ENCODE peak calls at places on chromosomes 7 and 10, in nine cellular contexts. N is endothelial cell; D is activated effector memory CD4-positive, alpha-beta T cell treated with Interleukin-2 at 50 U/mL for 16 hours; X is posterior cingulate gyrus; O is AG04450; M is colonic mucosa; E is activated T-cell treated with anti-CD3 and anti-CD28 coated beads, Interleukin-2, amount 50 U/mL, for 48 hours; H is BJ; B is stimulated activated CD4-positive, alpha-beta T cell treated with anti-CD3 and anti-CD28 coated beads, Interleukin-2, amount 100 ng/mL, for 24 hours. G is an unnamed sample.

GRCh38 chr7:64618785-64619456 is 47.0 kb upstream of the ZNF107 start:
- DNase-seq in N (peak), D (no peak), X (no peak), O (no peak), M (peak), E (no peak), H (no peak), B (peak), G (no peak)

GRCh38 chr7:102178410-102178809 is 108.3 kb upstream of the SH2B2 start:
- DNase-seq in N (no peak), D (no peak), X (no peak), O (no peak), M (no peak), E (no peak), H (no peak), B (no peak), G (no peak)

GRCh38 chr7:82373890-82374289 is 69.7 kb downstream of the CACNA2D1 start:
- DNase-seq in N (no peak), D (no peak), X (no peak), O (no peak), M (no peak), E (no peak), H (no peak), B (no peak), G (no peak)

GRCh38 chr7:5177060-5177459 is 13.0 kb upstream of the WIPI2 start:
- DNase-seq in N (no peak), D (no peak), X (peak), O (peak), M (peak), E (no peak), H (no peak), B (no peak), G (no peak)

GRCh38 chr7:65832281-65832680 is 40.6 kb upstream of the VKORC1L1 start:
- DNase-seq in N (peak), D (no peak), X (no peak), O (no peak), M (peak), E (no peak), H (no peak), B (no peak), G (no peak)

GRCh38 chr10:34339816-34340553 is 475.1 kb downstream of the PARD3 start:
- DNase-seq in N (no peak), D (no peak), X (no peak), O (no peak), M (no peak), E (no peak), H (no peak), B (no peak), G (no peak)

GRCh38 chr7:138937484-138937883 is 43.7 kb downstream of the KIAA1549 start:
- DNase-seq in N (no peak), D (no peak), X (no peak), O (no peak), M (no peak), E (no peak), H (no peak), B (no peak), G (no peak)

GRCh38 chr10:88786032-88786770 is 16.3 kb upstream of the LIPM start:
- DNase-seq in N (no peak), D (no peak), X (no peak), O (no peak), M (no peak), E (no peak), H (no peak), B (no peak), G (no peak)

GRCh38 chr10:23284674-23285335 is 59.8 kb downstream of the C10orf67 start:
- DNase-seq in N (no peak), D (no peak), X (no peak), O (no peak), M (no peak), E (no peak), H (no peak), B (no peak), G (no peak)

GRCh38 chr7:101436857-101437576 is 74.3 kb downstream of the COL26A1 start:
- DNase-seq in N (peak), D (no peak), X (no peak), O (no peak), M (peak), E (peak), H (no peak), B (no peak), G (no peak)

GRCh38 chr7:69276011-69276729 is 322.1 kb upstream of the AUTS2 start:
- DNase-seq in N (no peak), D (no peak), X (no peak), O (no peak), M (peak), E (no peak), H (no peak), B (no peak), G (no peak)

GRCh38 chr10:98646998-98647917 is 200.5 kb upstream of the HPS1 start:
- DNase-seq in N (no peak), D (no peak), X (no peak), O (no peak), M (no peak), E (no peak), H (no peak), B (no peak), G (no peak)

GRCh38 chr7:93307131-93307660 is 75.0 kb downstream of the VPS50 start:
- DNase-seq in N (no peak), D (no peak), X (no peak), O (peak), M (no peak), E (no peak), H (peak), B (no peak), G (no peak)

GRCh38 chr10:76082956-76083355 is 651.5 kb downstream of the LRMDA start:
- DNase-seq in N (no peak), D (no peak), X (no peak), O (no peak), M (no peak), E (no peak), H (no peak), B (no peak), G (no peak)

GRCh38 chr10:101694056-101694673 is 805 bp downstream of the FBXW4 start:
- DNase-seq in N (peak), D (peak), X (peak), O (no peak), M (peak), E (peak), H (no peak), B (peak), G (peak)

GRCh38 chr7:128928159-128928558 is 9.6 kb upstream of the IRF5 start:
- DNase-seq in N (no peak), D (no peak), X (no peak), O (no peak), M (no peak), E (no peak), H (no peak), B (no peak), G (no peak)

GRCh38 chr7:157763279-157764000 is 426.6 kb downstream of the DNAJB6 start:
- DNase-seq in N (no peak), D (no peak), X (no peak), O (no peak), M (no peak), E (no peak), H (no peak), B (no peak), G (no peak)

GRCh38 chr7:114293289-114294012 is 121.2 kb upstream of the FOXP2 start:
- DNase-seq in N (no peak), D (no peak), X (no peak), O (no peak), M (no peak), E (no peak), H (no peak), B (no peak), G (no peak)

GRCh38 chr7:129494041-129494440 is 8.3 kb upstream of the SMKR1 start:
- DNase-seq in N (no peak), D (no peak), X (no peak), O (peak), M (no peak), E (no peak), H (peak), B (no peak), G (no peak)

GRCh38 chr10:27041196-27041595 is 59.1 kb downstream of the ANKRD26 start:
- DNase-seq in N (no peak), D (no peak), X (no peak), O (no peak), M (no peak), E (no peak), H (no peak), B (no peak), G (no peak)

GRCh38 chr10:79229830-79230562 is 117.3 kb upstream of the PPIF start:
- DNase-seq in N (peak), D (no peak), X (no peak), O (no peak), M (no peak), E (no peak), H (no peak), B (no peak), G (no peak)

G was measured in activated naive CD8-positive, alpha-beta T cell treated with anti-CD3 and anti-CD28 coated beads, Interleukin-2, amount 10 ng/mL, durations not matched to agents 7 days and 5 days.